ENCODE peak calls at places on chromosomes 11 and 22, in six cellular contexts. Q is heart right ventricle, B is progenitor cell of endocrine pancreas, L is WTC11, Z is lower leg skin, F is AG10803. C is an unnamed sample.

GRCh38 chr11:19218801-19219460 is 17.1 kb upstream of the CSRP3 start:
- DNase-seq in B (no peak), Q (peak; percentile 64), L (no peak), Z (no peak), F (peak; percentile 30), C (no peak)

GRCh38 chr11:86477495-86478155 is 102.9 kb downstream of the CCDC81 start:
- DNase-seq in Q (no peak), F (no peak), B (no peak), L (no peak), Z (peak; percentile 63), C (no peak)

GRCh38 chr11:85810871-85811611 is at the start of gene SYTL2:
- DNase-seq in Z (peak; percentile 89), B (peak; percentile 32), Q (peak; percentile 80), F (peak; percentile 51), L (peak; percentile 81), C (no peak)

GRCh38 chr11:110921742-110922200 is 209.5 kb upstream of the ARHGAP20 start:
- DNase-seq in F (peak; percentile 24), Z (peak; percentile 86), L (peak; percentile 13), B (peak; percentile 13), Q (no peak), C (no peak)

GRCh38 chr22:35323305-35323704 is 23.6 kb downstream of the TOM1 start:
- DNase-seq in Q (no peak), B (no peak), F (no peak), Z (no peak), L (no peak), C (no peak)

GRCh38 chr11:69360606-69361005 is 66.7 kb downstream of the MYEOV start:
- DNase-seq in F (no peak), L (no peak), B (peak; percentile 2), Q (no peak), Z (peak; percentile 28), C (no peak)

GRCh38 chr11:118291453-118291852 is 13.1 kb upstream of the CD3E start:
- DNase-seq in L (no peak), B (no peak), F (no peak), Z (no peak), Q (no peak), C (no peak)

GRCh38 chr11:8080674-8081590 is at the start of gene TUB:
- DNase-seq in Q (no peak), Z (no peak), L (peak; percentile 70), F (peak; percentile 28), B (peak; percentile 22), C (no peak)

GRCh38 chr22:32255726-32256125 is 579 bp upstream of the SLC5A4 start:
- DNase-seq in Z (no peak), L (no peak), B (no peak), Q (no peak), F (no peak), C (no peak)

GRCh38 chr11:69137148-69137844 is 18.4 kb upstream of the SMIM38 start:
- DNase-seq in F (no peak), B (no peak), Z (no peak), Q (no peak), L (no peak), C (no peak)

GRCh38 chr22:28585324-28585723 is 94.3 kb downstream of the TTC28 start:
- DNase-seq in F (no peak), B (no peak), Q (no peak), Z (no peak), L (peak; percentile 45), C (no peak)

GRCh38 chr22:35705141-35705540 is 12.5 kb upstream of the APOL5 start:
- DNase-seq in Z (no peak), Q (no peak), F (peak; percentile 71), B (no peak), L (no peak), C (no peak)

GRCh38 chr22:21000215-21000986 is 1.5 kb downstream of the THAP7 start:
- DNase-seq in Q (no peak), F (no peak), B (no peak), Z (no peak), L (no peak), C (no peak)

GRCh38 chr11:128105511-128105910 is 481.8 kb downstream of the ETS1 start:
- DNase-seq in F (no peak), B (no peak), Q (no peak), L (no peak), Z (no peak), C (no peak)

GRCh38 chr11:58629857-58630256 is 7.4 kb downstream of the CNTF start:
- DNase-seq in Q (no peak), B (no peak), Z (no peak), F (peak; percentile 71), L (no peak), C (no peak)

GRCh38 chr11:83816572-83817187 is 530.5 kb upstream of the CCDC90B start:
- DNase-seq in F (peak; percentile 26), Z (no peak), B (no peak), Q (no peak), L (no peak), C (no peak)

GRCh38 chr11:69529001-69529400 is 47.5 kb downstream of the LINC01488 start:
- DNase-seq in F (no peak), Q (no peak), B (no peak), Z (peak; percentile 59), L (no peak), C (no peak)

GRCh38 chr11:118715245-118715807 is 35.9 kb upstream of the TREH start:
- DNase-seq in F (peak; percentile 40), L (no peak), B (no peak), Q (no peak), Z (no peak), C (no peak)

GRCh38 chr11:67266424-67267187 is at the start of gene GRK2:
- DNase-seq in Z (no peak), F (peak; percentile 41), L (no peak), Q (peak; percentile 53), B (no peak), C (no peak)

GRCh38 chr22:25746012-25746373 is 4.0 kb downstream of the MYO18B start:
- DNase-seq in L (no peak), F (peak; percentile 31), B (no peak), Z (no peak), Q (no peak), C (no peak)

GRCh38 chr11:119318240-119319135 is 1.6 kb upstream of the MCAM start:
- DNase-seq in B (no peak), L (no peak), F (peak; percentile 60), Q (no peak), Z (peak; percentile 86), C (peak; percentile 78)

DNA sequence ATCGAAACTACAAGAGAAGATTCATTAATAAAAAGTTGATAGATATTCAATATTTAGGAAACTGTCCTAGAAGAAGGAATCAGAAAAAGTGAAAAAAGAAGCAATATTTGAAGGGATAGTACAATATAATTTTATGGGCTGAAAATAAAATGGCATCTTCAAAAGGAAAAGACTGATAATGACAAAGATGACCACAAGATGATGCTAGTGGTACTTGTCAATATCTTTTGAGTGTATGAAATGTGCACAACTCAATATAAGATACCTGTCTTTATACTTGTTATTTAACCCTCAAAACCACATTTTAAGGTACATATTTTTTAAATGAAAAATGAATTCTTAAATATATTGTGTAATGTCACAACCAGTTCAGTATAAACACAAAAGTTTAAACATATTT is 1059.6 kb upstream of the RAG2 start:
- DNase-seq in F (no peak), B (no peak), Z (no peak), L (no peak), Q (no peak), C (no peak)
- TF ChIP-seq CTCF in F (peak; percentile 19), B (peak; percentile 26), Z (no peak), L (no peak), Q (peak; percentile 11), C (no peak)

DNA sequence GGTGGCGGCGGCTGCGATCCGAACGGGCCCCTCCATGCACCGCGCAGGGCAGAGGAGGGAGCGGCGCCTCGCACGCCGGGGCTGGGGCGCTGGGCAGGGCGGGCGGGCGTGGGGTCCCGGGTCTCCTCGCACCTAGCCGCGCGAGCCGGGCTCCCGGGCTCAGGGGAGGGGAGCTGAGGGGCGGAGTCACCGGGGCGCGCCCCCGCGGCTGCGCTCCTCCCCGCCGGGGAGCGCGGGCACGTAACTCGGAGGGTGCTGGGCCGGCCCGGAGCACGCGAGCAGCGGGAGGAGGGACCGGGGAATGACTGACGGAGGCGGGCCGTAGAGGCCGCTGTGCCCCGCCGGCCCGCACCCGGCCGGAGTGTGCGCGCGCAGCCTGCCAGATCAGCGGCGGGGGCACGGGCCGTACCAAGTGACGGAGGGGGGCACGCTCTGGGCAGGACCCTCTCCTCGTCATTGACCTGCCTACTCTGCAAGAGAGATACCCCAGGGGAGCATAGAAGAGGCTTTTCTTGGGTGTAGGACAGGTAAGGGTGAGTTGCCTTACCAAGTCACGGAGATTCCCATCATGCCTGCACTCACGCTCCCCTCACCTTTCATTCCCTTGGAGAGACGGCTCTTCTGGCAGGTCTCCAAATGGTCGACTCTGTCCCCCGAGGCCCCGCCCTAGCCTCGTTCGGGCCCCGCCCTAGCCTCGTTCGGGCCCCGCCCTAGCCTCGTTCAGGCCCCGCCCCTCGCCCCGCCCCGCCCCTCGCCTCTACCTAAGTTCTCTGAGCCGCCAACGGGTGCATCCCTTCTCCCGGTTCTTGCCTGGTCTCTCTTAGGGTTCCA is at the start of gene CDON:
- DNase-seq in F (peak; percentile 89), L (peak; percentile 91), B (peak; percentile 90), Z (peak; percentile 97), Q (peak; percentile 94), C (peak; percentile 67)
- TF ChIP-seq CTCF in F (no peak), L (no peak), B (no peak), Z (no peak), Q (no peak), C (no peak)

GRCh38 chr22:40818747-40819662 is at the start of gene SLC25A17:
- DNase-seq in Q (peak; percentile 89), Z (peak; percentile 98), L (peak; percentile 91), B (peak; percentile 79), F (peak; percentile 70), C (peak; percentile 52)
- TF ChIP-seq CTCF in Q (peak; percentile 24), Z (no peak), L (no peak), B (peak; percentile 44), F (peak; percentile 56), C (peak; percentile 51)

GRCh38 chr11:12542186-12542935 is 131.9 kb upstream of the TEAD1 start:
- DNase-seq in Q (no peak), F (no peak), L (no peak), B (no peak), Z (peak; percentile 78), C (no peak)

GRCh38 chr11:12539570-12539969 is 134.7 kb upstream of the TEAD1 start:
- DNase-seq in B (no peak), F (peak; percentile 95), Z (no peak), Q (no peak), L (no peak), C (no peak)

GRCh38 chr11:12540075-12540685 is 134.0 kb upstream of the TEAD1 start:
- DNase-seq in F (peak; percentile 62), Q (no peak), B (no peak), Z (peak; percentile 59), L (no peak), C (no peak)

GRCh38 chr11:12541588-12542151 is 132.6 kb upstream of the TEAD1 start:
- DNase-seq in Z (no peak), F (no peak), L (no peak), Q (no peak), B (no peak), C (no peak)

DNA sequence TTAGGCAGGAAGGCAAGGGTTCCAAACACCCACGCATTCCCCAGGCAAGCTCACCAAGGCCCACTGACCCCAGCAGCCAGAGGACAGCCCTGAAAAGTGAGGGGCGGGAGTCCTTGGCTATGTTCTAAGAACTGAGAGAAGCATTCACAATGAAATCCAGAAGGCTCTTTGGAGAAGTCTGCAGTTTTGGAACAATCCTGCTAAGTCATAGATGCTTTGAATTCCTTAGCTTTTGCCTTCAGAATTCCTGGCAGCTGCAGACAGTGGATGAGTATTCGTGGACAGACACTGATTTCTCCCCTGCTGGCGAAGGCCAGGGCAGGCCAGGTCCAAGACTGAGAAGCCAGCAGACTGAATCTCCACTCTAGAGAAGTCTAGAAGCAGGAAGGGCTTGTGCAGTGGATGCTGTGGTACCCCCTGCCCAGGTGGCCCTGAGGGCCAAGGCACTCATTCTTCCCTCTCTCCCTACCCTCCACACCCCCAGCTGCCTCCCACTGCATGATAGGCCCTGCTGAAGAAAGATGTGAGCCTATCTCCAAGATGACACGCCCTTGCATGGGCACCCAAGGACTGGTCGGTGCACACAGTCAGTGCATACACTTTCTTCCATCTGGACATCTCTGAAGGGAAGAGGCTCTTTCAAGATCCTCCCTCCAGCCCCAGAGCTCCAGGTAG is 133.2 kb upstream of the TEAD1 start:
- DNase-seq in F (peak; percentile 96), L (no peak), Z (peak; percentile 85), Q (no peak), B (no peak), C (no peak)
- TF ChIP-seq CTCF in F (peak; percentile 76), L (no peak), Z (no peak), Q (no peak), B (no peak), C (no peak)